ENCODE peak calls at places on chromosomes 6 and 20, in ten cellular contexts. One of them, this sample, is unnamed.

GRCh38 chr6:135603249-135603648 is 105.7 kb upstream of the AHI1 start:
- DNase-seq in A549: no peak
- DNase-seq in activated T-helper 1 cell treated with anti-CD3 and anti-CD28 coated beads, Interleukin-12 subunit alpha, Interleukin-12 subunit beta, Interleukin-2, Interleukin-4 antibody, amounts not matched to agents 30 ng/mL and 10 ng/mL and 1 ng/mL, durations not matched to agents 14 hours and 24 hours and 36 hours: no peak
- DNase-seq in breast epithelium: no peak
- DNase-seq in nephron progenitor cell: no peak
- DNase-seq in T follicular helper cell: no peak
- DNase-seq in iris pigment epithelial cell: no peak
- DNase-seq in left cardiac atrium: no peak
- DNase-seq in activated naive CD8-positive, alpha-beta T cell treated with anti-CD3 and anti-CD28 coated beads for 36 hours: no peak
- DNase-seq in head of caudate nucleus: no peak
- DNase-seq in this sample: no peak

GRCh38 chr6:10248378-10248843 is 166.5 kb downstream of the TFAP2A start:
- DNase-seq in activated naive CD8-positive, alpha-beta T cell treated with anti-CD3 and anti-CD28 coated beads for 36 hours: no peak
- DNase-seq in activated T-helper 1 cell treated with anti-CD3 and anti-CD28 coated beads, Interleukin-12 subunit alpha, Interleukin-12 subunit beta, Interleukin-2, Interleukin-4 antibody, amounts not matched to agents 30 ng/mL and 10 ng/mL and 1 ng/mL, durations not matched to agents 14 hours and 24 hours and 36 hours: no peak
- DNase-seq in left cardiac atrium: no peak
- DNase-seq in T follicular helper cell: no peak
- DNase-seq in iris pigment epithelial cell: peak; percentile 26
- DNase-seq in A549: no peak
- DNase-seq in breast epithelium: no peak
- DNase-seq in head of caudate nucleus: no peak
- DNase-seq in nephron progenitor cell: no peak
- DNase-seq in this sample: no peak

GRCh38 chr20:17320456-17320855 is 93.6 kb downstream of the PCSK2 start:
- DNase-seq in head of caudate nucleus: peak; percentile 56
- DNase-seq in activated naive CD8-positive, alpha-beta T cell treated with anti-CD3 and anti-CD28 coated beads for 36 hours: no peak
- DNase-seq in left cardiac atrium: no peak
- DNase-seq in A549: no peak
- DNase-seq in T follicular helper cell: no peak
- DNase-seq in nephron progenitor cell: no peak
- DNase-seq in iris pigment epithelial cell: no peak
- DNase-seq in activated T-helper 1 cell treated with anti-CD3 and anti-CD28 coated beads, Interleukin-12 subunit alpha, Interleukin-12 subunit beta, Interleukin-2, Interleukin-4 antibody, amounts not matched to agents 30 ng/mL and 10 ng/mL and 1 ng/mL, durations not matched to agents 14 hours and 24 hours and 36 hours: no peak
- DNase-seq in breast epithelium: no peak
- DNase-seq in this sample: no peak

GRCh38 chr6:153043719-153044118 is 41.2 kb upstream of the MTRF1L start:
- DNase-seq in T follicular helper cell: no peak
- DNase-seq in activated T-helper 1 cell treated with anti-CD3 and anti-CD28 coated beads, Interleukin-12 subunit alpha, Interleukin-12 subunit beta, Interleukin-2, Interleukin-4 antibody, amounts not matched to agents 30 ng/mL and 10 ng/mL and 1 ng/mL, durations not matched to agents 14 hours and 24 hours and 36 hours: no peak
- DNase-seq in head of caudate nucleus: no peak
- DNase-seq in iris pigment epithelial cell: no peak
- DNase-seq in A549: no peak
- DNase-seq in nephron progenitor cell: no peak
- DNase-seq in activated naive CD8-positive, alpha-beta T cell treated with anti-CD3 and anti-CD28 coated beads for 36 hours: no peak
- DNase-seq in left cardiac atrium: no peak
- DNase-seq in breast epithelium: no peak
- DNase-seq in this sample: no peak

GRCh38 chr20:52490715-52491430 is 299.3 kb upstream of the ZFP64 start:
- DNase-seq in head of caudate nucleus: no peak
- DNase-seq in left cardiac atrium: no peak
- DNase-seq in T follicular helper cell: no peak
- DNase-seq in nephron progenitor cell: no peak
- DNase-seq in activated T-helper 1 cell treated with anti-CD3 and anti-CD28 coated beads, Interleukin-12 subunit alpha, Interleukin-12 subunit beta, Interleukin-2, Interleukin-4 antibody, amounts not matched to agents 30 ng/mL and 10 ng/mL and 1 ng/mL, durations not matched to agents 14 hours and 24 hours and 36 hours: no peak
- DNase-seq in A549: no peak
- DNase-seq in activated naive CD8-positive, alpha-beta T cell treated with anti-CD3 and anti-CD28 coated beads for 36 hours: no peak
- DNase-seq in breast epithelium: no peak
- DNase-seq in iris pigment epithelial cell: peak; percentile 97
- DNase-seq in this sample: no peak

GRCh38 chr6:47822856-47823554 is 41.2 kb downstream of the OPN5 start:
- DNase-seq in T follicular helper cell: no peak
- DNase-seq in A549: no peak
- DNase-seq in left cardiac atrium: no peak
- DNase-seq in head of caudate nucleus: no peak
- DNase-seq in breast epithelium: no peak
- DNase-seq in iris pigment epithelial cell: peak; percentile 1
- DNase-seq in activated naive CD8-positive, alpha-beta T cell treated with anti-CD3 and anti-CD28 coated beads for 36 hours: no peak
- DNase-seq in nephron progenitor cell: no peak
- DNase-seq in activated T-helper 1 cell treated with anti-CD3 and anti-CD28 coated beads, Interleukin-12 subunit alpha, Interleukin-12 subunit beta, Interleukin-2, Interleukin-4 antibody, amounts not matched to agents 30 ng/mL and 10 ng/mL and 1 ng/mL, durations not matched to agents 14 hours and 24 hours and 36 hours: no peak
- DNase-seq in this sample: no peak

GRCh38 chr6:35782424-35782823 is 1.6 kb downstream of the CLPSL1 start:
- DNase-seq in nephron progenitor cell: no peak
- DNase-seq in activated T-helper 1 cell treated with anti-CD3 and anti-CD28 coated beads, Interleukin-12 subunit alpha, Interleukin-12 subunit beta, Interleukin-2, Interleukin-4 antibody, amounts not matched to agents 30 ng/mL and 10 ng/mL and 1 ng/mL, durations not matched to agents 14 hours and 24 hours and 36 hours: no peak
- DNase-seq in A549: no peak
- DNase-seq in activated naive CD8-positive, alpha-beta T cell treated with anti-CD3 and anti-CD28 coated beads for 36 hours: no peak
- DNase-seq in iris pigment epithelial cell: no peak
- DNase-seq in left cardiac atrium: no peak
- DNase-seq in head of caudate nucleus: no peak
- DNase-seq in breast epithelium: peak; percentile 72
- DNase-seq in T follicular helper cell: no peak
- DNase-seq in this sample: peak; percentile 69

GRCh38 chr20:64212750-64213149 is 42.8 kb upstream of the PCMTD2 start:
- DNase-seq in left cardiac atrium: peak; percentile 65
- DNase-seq in activated T-helper 1 cell treated with anti-CD3 and anti-CD28 coated beads, Interleukin-12 subunit alpha, Interleukin-12 subunit beta, Interleukin-2, Interleukin-4 antibody, amounts not matched to agents 30 ng/mL and 10 ng/mL and 1 ng/mL, durations not matched to agents 14 hours and 24 hours and 36 hours: no peak
- DNase-seq in breast epithelium: no peak
- DNase-seq in A549: no peak
- DNase-seq in nephron progenitor cell: no peak
- DNase-seq in T follicular helper cell: no peak
- DNase-seq in head of caudate nucleus: no peak
- DNase-seq in iris pigment epithelial cell: peak; percentile 59
- DNase-seq in activated naive CD8-positive, alpha-beta T cell treated with anti-CD3 and anti-CD28 coated beads for 36 hours: no peak
- DNase-seq in this sample: no peak

GRCh38 chr20:45432294-45432693 is 16.4 kb downstream of the PIGT start:
- DNase-seq in iris pigment epithelial cell: no peak
- DNase-seq in A549: no peak
- DNase-seq in head of caudate nucleus: no peak
- DNase-seq in activated T-helper 1 cell treated with anti-CD3 and anti-CD28 coated beads, Interleukin-12 subunit alpha, Interleukin-12 subunit beta, Interleukin-2, Interleukin-4 antibody, amounts not matched to agents 30 ng/mL and 10 ng/mL and 1 ng/mL, durations not matched to agents 14 hours and 24 hours and 36 hours: no peak
- DNase-seq in left cardiac atrium: no peak
- DNase-seq in T follicular helper cell: no peak
- DNase-seq in nephron progenitor cell: no peak
- DNase-seq in breast epithelium: no peak
- DNase-seq in activated naive CD8-positive, alpha-beta T cell treated with anti-CD3 and anti-CD28 coated beads for 36 hours: no peak
- DNase-seq in this sample: no peak

GRCh38 chr6:53411451-53411850 is 62.7 kb upstream of the ELOVL5 start:
- DNase-seq in iris pigment epithelial cell: peak; percentile 39
- DNase-seq in A549: no peak
- DNase-seq in breast epithelium: no peak
- DNase-seq in left cardiac atrium: no peak
- DNase-seq in head of caudate nucleus: no peak
- DNase-seq in activated T-helper 1 cell treated with anti-CD3 and anti-CD28 coated beads, Interleukin-12 subunit alpha, Interleukin-12 subunit beta, Interleukin-2, Interleukin-4 antibody, amounts not matched to agents 30 ng/mL and 10 ng/mL and 1 ng/mL, durations not matched to agents 14 hours and 24 hours and 36 hours: no peak
- DNase-seq in nephron progenitor cell: no peak
- DNase-seq in activated naive CD8-positive, alpha-beta T cell treated with anti-CD3 and anti-CD28 coated beads for 36 hours: no peak
- DNase-seq in T follicular helper cell: no peak
- DNase-seq in this sample: no peak

GRCh38 chr6:20708367-20709124 is 174.3 kb downstream of the CDKAL1 start:
- DNase-seq in head of caudate nucleus: no peak
- DNase-seq in activated T-helper 1 cell treated with anti-CD3 and anti-CD28 coated beads, Interleukin-12 subunit alpha, Interleukin-12 subunit beta, Interleukin-2, Interleukin-4 antibody, amounts not matched to agents 30 ng/mL and 10 ng/mL and 1 ng/mL, durations not matched to agents 14 hours and 24 hours and 36 hours: no peak
- DNase-seq in left cardiac atrium: no peak
- DNase-seq in breast epithelium: no peak
- DNase-seq in iris pigment epithelial cell: peak; percentile 57
- DNase-seq in A549: no peak
- DNase-seq in T follicular helper cell: no peak
- DNase-seq in nephron progenitor cell: no peak
- DNase-seq in activated naive CD8-positive, alpha-beta T cell treated with anti-CD3 and anti-CD28 coated beads for 36 hours: peak; percentile 52
- DNase-seq in this sample: no peak

GRCh38 chr6:132354517-132355167 is 46.6 kb downstream of the MOXD1 start:
- DNase-seq in iris pigment epithelial cell: peak; percentile 45
- DNase-seq in left cardiac atrium: peak; percentile 37
- DNase-seq in breast epithelium: no peak
- DNase-seq in A549: no peak
- DNase-seq in activated T-helper 1 cell treated with anti-CD3 and anti-CD28 coated beads, Interleukin-12 subunit alpha, Interleukin-12 subunit beta, Interleukin-2, Interleukin-4 antibody, amounts not matched to agents 30 ng/mL and 10 ng/mL and 1 ng/mL, durations not matched to agents 14 hours and 24 hours and 36 hours: peak; percentile 12
- DNase-seq in head of caudate nucleus: no peak
- DNase-seq in activated naive CD8-positive, alpha-beta T cell treated with anti-CD3 and anti-CD28 coated beads for 36 hours: peak; percentile 43
- DNase-seq in nephron progenitor cell: no peak
- DNase-seq in T follicular helper cell: peak; percentile 9
- DNase-seq in this sample: no peak